ENCODE peak calls at places on chromosome 19, in four cellular contexts. D, C, Q and X are unnamed samples.

GRCh38 chr19:53013621-53014020 is at the start of gene ERVV-1:
- DNase-seq in D (no peak), C (no peak), Q (no peak), X (no peak)

GRCh38 chr19:19540707-19541515 is 2.8 kb downstream of the CILP2 start:
- DNase-seq in D (peak; percentile 48), C (no peak), Q (no peak), X (no peak)

GRCh38 chr19:54114340-54114826 is 1.1 kb downstream of the TFPT start:
- DNase-seq in D (peak; percentile 69), C (peak; percentile 54), Q (no peak), X (no peak)

GRCh38 chr19:13195678-13196077 is 45.5 kb downstream of the IER2 start:
- DNase-seq in D (no peak), C (no peak), Q (no peak), X (no peak)

GRCh38 chr19:5055457-5055776 is 86.5 kb downstream of the KDM4B start:
- DNase-seq in D (no peak), C (no peak), Q (no peak), X (no peak)

GRCh38 chr19:29211562-29212416 is 1.2 kb downstream of the UQCRFS1 start:
- DNase-seq in D (no peak), C (no peak), Q (no peak), X (no peak)

GRCh38 chr19:40802300-40803169 is 3.5 kb downstream of the EGLN2 start:
- DNase-seq in D (peak; percentile 88), C (peak; percentile 84), Q (no peak), X (no peak)

GRCh38 chr19:17026706-17027427 is at the start of gene CPAMD8:
- DNase-seq in D (no peak), C (peak; percentile 11), Q (no peak), X (no peak)

GRCh38 chr19:55044771-55045716 is 7.0 kb upstream of the GP6 start:
- DNase-seq in D (no peak), C (no peak), Q (no peak), X (no peak)

GRCh38 chr19:13234518-13234917 is 84.3 kb downstream of the IER2 start:
- DNase-seq in D (peak; percentile 72), C (peak; percentile 18), Q (no peak), X (no peak)

GRCh38 chr19:44623080-44623479 is 9.7 kb downstream of the IGSF23 start:
- DNase-seq in D (no peak), C (no peak), Q (no peak), X (no peak)

GRCh38 chr19:4707956-4708650 is 15.5 kb downstream of the DPP9 start:
- DNase-seq in D (peak; percentile 80), C (peak; percentile 61), Q (no peak), X (no peak)

GRCh38 chr19:18663940-18664530 is 19.4 kb upstream of the CRTC1 start:
- DNase-seq in D (no peak), C (no peak), Q (no peak), X (no peak)

GRCh38 chr19:11177592-11177991 is 19.8 kb downstream of the KANK2 start:
- DNase-seq in D (no peak), C (no peak), Q (no peak), X (no peak)

GRCh38 chr19:14480695-14481069 is 5.5 kb upstream of the PTGER1 start:
- DNase-seq in D (no peak), C (no peak), Q (peak; percentile 29), X (no peak)

GRCh38 chr19:13226983-13227382 is 76.8 kb downstream of the IER2 start:
- DNase-seq in D (no peak), C (no peak), Q (no peak), X (no peak)

GRCh38 chr19:17302391-17303166 is 646 bp downstream of the ABHD8 start:
- DNase-seq in D (peak; percentile 71), C (no peak), Q (no peak), X (no peak)

GRCh38 chr19:15252398-15253018 is 20.3 kb upstream of the EPHX3 start:
- DNase-seq in D (peak; percentile 70), C (no peak), Q (no peak), X (no peak)

GRCh38 chr19:52724701-52725514 is 9.9 kb downstream of the ZNF611 start:
- DNase-seq in D (no peak), C (no peak), Q (no peak), X (no peak)

GRCh38 chr19:2722541-2723344 is 1.6 kb upstream of the DIRAS1 start:
- DNase-seq in D (peak; percentile 81), C (peak; percentile 66), Q (no peak), X (no peak)

DNA sequence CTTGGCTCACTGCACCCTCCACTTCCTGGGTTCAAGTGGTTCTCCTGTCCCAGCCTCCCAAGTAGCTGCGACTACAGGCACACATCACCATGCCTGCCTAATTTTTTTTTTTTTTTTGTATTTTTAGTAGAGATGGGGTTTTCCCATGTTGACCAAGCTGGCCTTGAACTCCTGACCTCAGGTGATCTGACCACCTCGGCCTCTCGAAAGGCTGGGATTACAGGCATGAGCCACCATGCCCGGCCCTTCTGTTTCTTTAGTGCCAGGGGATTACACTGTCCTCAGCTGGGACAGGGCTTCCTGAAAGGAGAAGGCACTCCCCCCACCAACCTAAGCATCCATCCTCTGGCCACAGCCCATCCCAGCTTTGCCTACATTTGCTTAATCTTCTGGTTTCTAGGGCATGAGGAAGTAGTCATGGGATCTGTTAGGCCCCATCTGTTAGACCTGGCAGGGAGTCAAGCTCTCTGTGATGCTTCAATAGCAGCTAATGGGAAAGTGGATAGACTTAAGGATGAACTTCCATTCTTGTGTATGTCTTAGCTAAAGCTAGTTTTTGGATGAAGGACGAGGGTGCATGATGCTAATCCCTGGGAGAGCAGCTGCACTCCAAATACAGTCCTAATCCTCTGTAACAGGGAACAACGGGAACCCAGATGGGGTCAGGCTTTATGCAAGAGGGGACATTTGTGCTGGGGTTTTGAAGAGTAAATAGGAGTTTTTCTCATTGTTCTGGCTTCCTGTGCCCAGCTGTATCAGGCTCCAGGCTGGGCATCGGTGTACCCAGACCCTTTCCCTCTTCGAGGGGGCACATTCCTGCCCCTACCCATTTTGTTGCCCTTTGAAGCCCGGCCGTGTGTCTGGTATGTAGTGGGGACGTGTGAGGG is 2.6 kb downstream of the VAV1 start:
- DNase-seq in D (no peak), C (no peak), Q (no peak), X (no peak)
- H3K4me3 ChIP-seq in D (no peak overlapping the region), C (peak overlapping the region; percentile 12), Q (no peak overlapping the region), X (no peak overlapping the region)

GRCh38 chr19:38130399-38130798 is 93.6 kb downstream of the DPF1 start:
- DNase-seq in D (no peak), C (no peak), Q (no peak), X (no peak)

GRCh38 chr19:38132781-38133180 is 91.2 kb downstream of the DPF1 start:
- DNase-seq in D (no peak), C (no peak), Q (no peak), X (no peak)

GRCh38 chr19:38139122-38139521 is 84.9 kb downstream of the DPF1 start:
- DNase-seq in D (no peak), C (no peak), Q (no peak), X (no peak)

GRCh38 chr19:38135150-38135998 is 88.6 kb downstream of the DPF1 start:
- DNase-seq in D (peak; percentile 64), C (no peak), Q (no peak), X (no peak)

DNA sequence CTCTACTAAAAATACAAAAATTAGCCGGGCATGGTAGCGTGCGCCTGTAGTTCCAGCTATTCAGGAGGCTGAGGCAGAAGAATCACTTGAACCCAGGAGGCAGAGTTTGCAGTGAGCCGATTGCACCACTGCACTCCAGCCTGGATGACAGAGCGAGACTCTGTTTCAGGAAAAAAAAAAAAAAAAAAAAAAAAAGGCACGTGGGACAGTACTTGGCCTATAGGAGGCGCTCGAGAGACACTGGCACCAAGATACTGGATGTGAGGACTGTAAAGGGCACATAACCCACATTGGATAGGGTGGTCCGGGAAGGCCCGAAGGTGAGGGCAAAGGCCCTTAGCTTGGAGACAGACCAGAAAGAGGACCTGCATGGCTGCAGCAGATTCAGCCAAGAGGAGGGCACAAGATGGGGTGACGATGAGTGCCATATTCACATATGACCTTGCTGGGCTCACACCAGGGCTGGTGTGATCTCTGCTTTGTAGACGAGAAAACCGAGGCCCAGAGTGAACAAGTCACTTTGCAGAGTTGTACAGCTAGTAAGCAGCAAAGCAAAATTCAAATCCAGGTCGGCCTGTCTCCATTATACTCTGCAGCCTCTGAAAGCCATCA is 89.4 kb downstream of the DPF1 start:
- DNase-seq in D (no peak), C (peak; percentile 15), Q (no peak), X (no peak)
- TF ChIP-seq CTCF in D (peak; percentile 44), C (peak; percentile 59), Q (peak; percentile 67), X (peak; percentile 52)

DNA sequence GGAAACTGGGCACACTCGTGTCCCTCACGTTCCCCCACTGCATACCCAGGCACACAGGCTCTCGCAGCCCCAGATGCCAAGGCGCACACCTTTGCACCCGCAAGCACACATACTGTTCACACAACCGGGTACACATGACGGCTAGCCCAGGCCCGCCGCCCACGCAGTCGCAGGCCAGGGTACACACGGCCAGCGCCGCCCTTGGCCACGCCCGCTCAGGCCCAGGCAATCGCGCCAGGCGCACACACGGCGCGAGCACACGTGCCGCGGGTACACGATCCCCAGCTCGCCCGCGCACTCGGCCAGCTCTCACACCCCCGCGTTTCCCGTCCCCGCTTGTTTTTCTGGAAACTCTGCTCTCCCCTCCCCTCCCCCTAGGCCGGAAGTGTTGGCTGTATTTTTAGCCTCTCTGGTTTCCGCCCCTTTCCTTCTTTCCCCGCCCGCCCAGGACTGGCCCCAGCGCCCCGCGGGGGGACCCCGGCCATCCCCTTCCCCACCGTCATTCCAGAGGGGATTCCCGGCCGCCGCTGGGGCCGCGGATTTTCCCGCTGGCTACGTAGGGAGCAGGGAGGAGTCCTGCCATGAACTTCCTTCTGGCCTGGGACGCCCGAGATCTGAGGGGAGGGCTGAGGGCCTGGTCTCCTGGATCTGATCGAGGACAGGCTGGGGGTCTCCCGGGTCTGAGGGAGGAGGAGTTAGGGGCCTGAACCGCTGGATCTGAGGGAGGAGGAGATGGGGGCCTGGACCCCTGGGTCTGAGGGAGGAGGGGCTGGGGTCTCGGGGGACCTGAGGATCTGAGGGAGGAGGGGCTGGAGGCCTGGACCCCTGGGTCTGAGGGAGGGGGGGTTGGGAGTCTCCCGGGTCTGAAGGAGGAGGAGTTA is 4.0 kb upstream of the ZFP36 start:
- DNase-seq in D (peak; percentile 97), C (peak; percentile 97), Q (peak; percentile 81), X (no peak)
- H3K4me3 ChIP-seq in D (peak overlapping the region; percentile 71), C (peak overlapping the region; percentile 57), Q (peak overlapping the region; percentile 53), X (peak overlapping the region; percentile 55)

DNA sequence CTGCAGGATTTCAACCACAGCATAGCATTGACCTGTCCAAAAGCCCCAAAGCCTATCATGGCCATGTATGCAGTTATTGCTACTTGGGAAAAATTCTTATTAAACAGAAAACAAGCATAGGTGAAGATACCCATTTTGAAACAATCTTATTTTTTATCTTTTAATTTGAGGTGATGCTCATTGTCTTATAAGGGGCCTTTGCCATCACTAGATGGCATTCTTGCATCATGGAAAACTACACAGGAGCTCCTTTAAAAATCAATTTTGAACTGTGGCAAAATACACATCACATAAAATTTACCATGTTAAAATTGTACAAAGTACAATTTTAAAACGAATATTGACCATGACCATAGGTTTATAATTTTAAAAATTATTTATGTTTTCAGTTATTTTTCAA is 38.9 kb upstream of the ZNF835 start:
- DNase-seq in D (no peak), C (no peak), Q (no peak), X (no peak)
- TF ChIP-seq CTCF in D (no peak), C (no peak), Q (no peak), X (no peak)